ENCODE peak calls at places on chromosomes 2 and 18, in ten cellular contexts. V is dorsolateral prefrontal cortex, F is mammary epithelial cell, T is HCT116, A is H1, O is LNCaP clone FGC, M is colonic mucosa, B is fibroblast of lung, L is HepG2, E is upper lobe of left lung. U is an unnamed sample.

GRCh38 chr2:22273853-22274252 is 1111.1 kb upstream of the KLHL29 start:
- DNase-seq in V (no peak), F (no peak), T (no peak), A (no peak), O (no peak), M (no peak), B (no peak), L (no peak), E (no peak), U (no peak)

GRCh38 chr18:75249672-75250470 is 39.3 kb downstream of the TSHZ1 start:
- DNase-seq in V (no peak), F (no peak), T (no peak), A (no peak), O (no peak), M (no peak), B (no peak), L (no peak), E (no peak), U (no peak)

GRCh38 chr2:173872714-173873113 is 92.5 kb downstream of the SP3 start:
- DNase-seq in V (no peak), F (peak; percentile 27), T (no peak), A (no peak), O (no peak), M (peak; percentile 30), B (no peak), L (no peak), E (no peak), U (no peak)

GRCh38 chr2:222423632-222424280 is 587 bp upstream of the SGPP2 start:
- DNase-seq in V (no peak), F (peak; percentile 66), T (no peak), A (peak; percentile 46), O (no peak), M (no peak), B (peak; percentile 3), L (no peak), E (no peak), U (no peak)

GRCh38 chr2:201978988-201979387 is 54.7 kb upstream of the FZD7 start:
- DNase-seq in V (no peak), F (no peak), T (no peak), A (no peak), O (no peak), M (no peak), B (no peak), L (no peak), E (no peak), U (no peak)

GRCh38 chr2:43519711-43520221 is 76.1 kb downstream of the THADA start:
- DNase-seq in V (no peak), F (peak; percentile 94), T (no peak), A (no peak), O (no peak), M (no peak), B (peak; percentile 99), L (no peak), E (no peak), U (peak; percentile 96)

GRCh38 chr2:71471276-71471675 is 17.9 kb downstream of the DYSF start:
- DNase-seq in V (no peak), F (peak; percentile 37), T (no peak), A (no peak), O (no peak), M (no peak), B (peak; percentile 88), L (no peak), E (no peak), U (peak; percentile 76)

GRCh38 chr2:127170021-127170420 is 50.1 kb downstream of the CYP27C1 start:
- DNase-seq in V (no peak), F (no peak), T (no peak), A (peak; percentile 27), O (no peak), M (no peak), B (no peak), L (no peak), E (no peak), U (no peak)

GRCh38 chr2:26692814-26693286 is 328 bp downstream of the KCNK3 start:
- DNase-seq in V (no peak), F (peak; percentile 18), T (no peak), A (no peak), O (no peak), M (no peak), B (peak; percentile 70), L (no peak), E (peak; percentile 85), U (peak; percentile 30)

GRCh38 chr18:63578357-63578958 is 8.7 kb upstream of the SERPINB13 start:
- DNase-seq in V (no peak), F (no peak), T (peak; percentile 41), A (peak; percentile 64), O (peak; percentile 2), M (peak; percentile 28), B (peak; percentile 8), L (peak; percentile 23), E (no peak), U (peak; percentile 51)

GRCh38 chr18:41744664-41745063 is 210.4 kb upstream of the PIK3C3 start:
- DNase-seq in V (no peak), F (no peak), T (no peak), A (no peak), O (no peak), M (no peak), B (no peak), L (no peak), E (no peak), U (no peak)

GRCh38 chr18:33749831-33750230 is 171.8 kb downstream of the ASXL3 start:
- DNase-seq in V (no peak), F (no peak), T (no peak), A (no peak), O (no peak), M (no peak), B (no peak), L (no peak), E (no peak), U (no peak)

GRCh38 chr18:75111673-75112485 is 97.1 kb downstream of the PTGR3 start:
- DNase-seq in V (no peak), F (peak; percentile 19), T (no peak), A (peak; percentile 29), O (no peak), M (no peak), B (no peak), L (no peak), E (no peak), U (no peak)

GRCh38 chr2:95392320-95392719 is 10.2 kb upstream of the FAHD2A start:
- DNase-seq in V (no peak), F (no peak), T (no peak), A (no peak), O (no peak), M (no peak), B (no peak), L (no peak), E (no peak), U (no peak)

GRCh38 chr2:53018830-53019425 is 748.7 kb upstream of the CHAC2 start:
- DNase-seq in V (no peak), F (no peak), T (no peak), A (no peak), O (no peak), M (no peak), B (no peak), L (no peak), E (no peak), U (no peak)

GRCh38 chr2:62208082-62208757 is 12.3 kb downstream of the B3GNT2 start:
- DNase-seq in V (no peak), F (no peak), T (no peak), A (no peak), O (no peak), M (no peak), B (no peak), L (no peak), E (no peak), U (no peak)

GRCh38 chr2:62209427-62209991 is 13.6 kb downstream of the B3GNT2 start:
- DNase-seq in V (no peak), F (no peak), T (no peak), A (no peak), O (no peak), M (no peak), B (no peak), L (no peak), E (no peak), U (no peak)

GRCh38 chr2:62206024-62206423 is 10.1 kb downstream of the B3GNT2 start:
- DNase-seq in V (no peak), F (no peak), T (no peak), A (no peak), O (no peak), M (no peak), B (no peak), L (no peak), E (no peak), U (no peak)

GRCh38 chr2:62207480-62207879 is 11.6 kb downstream of the B3GNT2 start:
- DNase-seq in V (no peak), F (no peak), T (no peak), A (no peak), O (no peak), M (no peak), B (no peak), L (no peak), E (no peak), U (no peak)

GRCh38 chr2:62208758-62209114 is 12.8 kb downstream of the B3GNT2 start:
- DNase-seq in V (no peak), F (no peak), T (no peak), A (no peak), O (no peak), M (no peak), B (no peak), L (no peak), E (no peak), U (no peak)
- H3K4me3 ChIP-seq in V (no peak overlapping the region), F (no peak overlapping the region), T (no peak overlapping the region), A (no peak overlapping the region), O (no peak overlapping the region), M (no peak overlapping the region), B (no peak overlapping the region), L (no peak overlapping the region), E (no peak overlapping the region), U (no peak overlapping the region)

GRCh38 chr2:150599889-150600288 is 112.4 kb upstream of the RND3 start:
- DNase-seq in V (no peak), F (no peak), T (no peak), A (no peak), O (no peak), M (no peak), B (no peak), L (no peak), E (no peak), U (no peak)
- TF ChIP-seq CTCF in V (no peak), F (peak; percentile 15), T (peak; percentile 38), A (no peak), O (peak; percentile 10), M (no peak), B (no peak), L (no peak), E (no peak), U (no peak)

GRCh38 chr2:98026292-98026691 is 30.5 kb upstream of the TMEM131 start:
- DNase-seq in V (no peak), F (no peak), T (no peak), A (no peak), O (no peak), M (peak; percentile 17), B (peak; percentile 9), L (no peak), E (no peak), U (peak; percentile 3)
- H3K4me3 ChIP-seq in V (no peak overlapping the region), F (no peak overlapping the region), T (no peak overlapping the region), A (no peak overlapping the region), O (no peak overlapping the region), M (no peak overlapping the region), B (no peak overlapping the region), L (no peak overlapping the region), E (no peak overlapping the region), U (no peak overlapping the region)

DNA sequence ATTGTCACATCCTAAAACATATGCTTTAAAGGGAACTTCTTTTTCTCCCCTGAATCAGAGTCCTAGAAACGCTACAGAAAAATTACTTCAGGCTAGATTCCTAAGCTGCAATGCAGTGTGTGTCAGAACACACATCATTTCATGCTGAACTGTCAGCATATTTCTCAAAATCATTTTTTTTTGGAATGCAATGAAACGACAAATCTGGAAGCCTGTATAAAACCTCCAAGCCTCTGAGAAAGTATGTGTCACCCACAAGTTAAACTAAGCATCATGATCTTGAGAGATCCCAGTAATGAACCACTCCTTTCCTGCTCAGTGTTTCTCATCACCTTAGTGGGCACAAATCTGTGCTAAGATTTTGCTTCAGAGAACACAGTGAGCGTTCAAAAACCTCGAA is 276.2 kb downstream of the ZNF521 start:
- DNase-seq in V (no peak), F (no peak), T (no peak), A (no peak), O (no peak), M (no peak), B (peak; percentile 34), L (no peak), E (no peak), U (peak; percentile 56)
- TF ChIP-seq CTCF in V (no peak), F (no peak), T (no peak), A (no peak), O (no peak), M (no peak), B (no peak), L (no peak), E (no peak), U (no peak)